ENCODE peak calls at places on chromosomes 1 and 21, in seven cellular contexts. One of them, this sample, is unnamed.

GRCh38 chr21:25464275-25464674 is 143.0 kb downstream of the MRPL39 start:
- DNase-seq in lower leg skin: no peak
- DNase-seq in astrocyte: no peak
- DNase-seq in MCF 10A: peak
- DNase-seq in tibial artery: no peak
- DNase-seq in tibial nerve: no peak
- DNase-seq in colonic mucosa: no peak
- DNase-seq in this sample: no peak

GRCh38 chr1:15141933-15142647 is 11.5 kb upstream of the TMEM51 start:
- DNase-seq in lower leg skin: no peak
- DNase-seq in astrocyte: peak
- DNase-seq in MCF 10A: no peak
- DNase-seq in tibial artery: no peak
- DNase-seq in tibial nerve: no peak
- DNase-seq in colonic mucosa: no peak
- DNase-seq in this sample: no peak

GRCh38 chr1:197171531-197171930 is 25.1 kb upstream of the ASPM start:
- DNase-seq in lower leg skin: no peak
- DNase-seq in astrocyte: no peak
- DNase-seq in MCF 10A: no peak
- DNase-seq in tibial artery: no peak
- DNase-seq in tibial nerve: no peak
- DNase-seq in colonic mucosa: no peak
- DNase-seq in this sample: no peak

GRCh38 chr1:110615548-110616130 is 9.5 kb upstream of the KCNA2 start:
- DNase-seq in lower leg skin: peak
- DNase-seq in astrocyte: peak
- DNase-seq in MCF 10A: peak
- DNase-seq in tibial artery: peak
- DNase-seq in tibial nerve: peak
- DNase-seq in colonic mucosa: peak
- DNase-seq in this sample: no peak

GRCh38 chr1:174157157-174157806 is 2.0 kb upstream of the RABGAP1L start:
- DNase-seq in lower leg skin: no peak
- DNase-seq in astrocyte: no peak
- DNase-seq in MCF 10A: peak
- DNase-seq in tibial artery: no peak
- DNase-seq in tibial nerve: no peak
- DNase-seq in colonic mucosa: no peak
- DNase-seq in this sample: no peak

GRCh38 chr1:232428781-232429530 is 201.0 kb downstream of the SIPA1L2 start:
- DNase-seq in lower leg skin: no peak
- DNase-seq in astrocyte: peak
- DNase-seq in MCF 10A: no peak
- DNase-seq in tibial artery: no peak
- DNase-seq in tibial nerve: no peak
- DNase-seq in colonic mucosa: no peak
- DNase-seq in this sample: peak

GRCh38 chr21:44764319-44765230 is 37.0 kb downstream of the UBE2G2 start:
- DNase-seq in lower leg skin: no peak
- DNase-seq in astrocyte: no peak
- DNase-seq in MCF 10A: no peak
- DNase-seq in tibial artery: no peak
- DNase-seq in tibial nerve: no peak
- DNase-seq in colonic mucosa: no peak
- DNase-seq in this sample: no peak

GRCh38 chr21:26852422-26852821 is 7.2 kb upstream of the ADAMTS1 start:
- DNase-seq in lower leg skin: no peak
- DNase-seq in astrocyte: no peak
- DNase-seq in MCF 10A: no peak
- DNase-seq in tibial artery: no peak
- DNase-seq in tibial nerve: no peak
- DNase-seq in colonic mucosa: no peak
- DNase-seq in this sample: no peak

GRCh38 chr1:2302292-2302925 is 74.3 kb downstream of the SKI start:
- DNase-seq in lower leg skin: no peak
- DNase-seq in astrocyte: no peak
- DNase-seq in MCF 10A: no peak
- DNase-seq in tibial artery: no peak
- DNase-seq in tibial nerve: no peak
- DNase-seq in colonic mucosa: no peak
- DNase-seq in this sample: no peak

GRCh38 chr1:40928699-40929098 is 50.8 kb upstream of the CTPS1 start:
- DNase-seq in lower leg skin: no peak
- DNase-seq in astrocyte: no peak
- DNase-seq in MCF 10A: no peak
- DNase-seq in tibial artery: no peak
- DNase-seq in tibial nerve: no peak
- DNase-seq in colonic mucosa: no peak
- DNase-seq in this sample: no peak

GRCh38 chr1:35573198-35573775 is at the start of gene TFAP2E:
- DNase-seq in lower leg skin: no peak
- DNase-seq in astrocyte: no peak
- DNase-seq in MCF 10A: no peak
- DNase-seq in tibial artery: no peak
- DNase-seq in tibial nerve: peak
- DNase-seq in colonic mucosa: peak
- DNase-seq in this sample: no peak

GRCh38 chr1:218683224-218683623 is 338.1 kb downstream of the TGFB2 start:
- DNase-seq in lower leg skin: no peak
- DNase-seq in astrocyte: no peak
- DNase-seq in MCF 10A: no peak
- DNase-seq in tibial artery: no peak
- DNase-seq in tibial nerve: no peak
- DNase-seq in colonic mucosa: no peak
- DNase-seq in this sample: no peak

GRCh38 chr1:172928412-172928811 is 122.3 kb downstream of the TNFSF18 start:
- DNase-seq in lower leg skin: no peak
- DNase-seq in astrocyte: peak
- DNase-seq in MCF 10A: peak
- DNase-seq in tibial artery: no peak
- DNase-seq in tibial nerve: no peak
- DNase-seq in colonic mucosa: no peak
- DNase-seq in this sample: no peak

GRCh38 chr1:111855260-111855659 is 99.6 kb downstream of the DDX20 start:
- DNase-seq in lower leg skin: no peak
- DNase-seq in astrocyte: no peak
- DNase-seq in MCF 10A: no peak
- DNase-seq in tibial artery: no peak
- DNase-seq in tibial nerve: no peak
- DNase-seq in colonic mucosa: no peak
- DNase-seq in this sample: no peak

GRCh38 chr1:235027076-235027861 is 101.4 kb downstream of the TOMM20 start:
- DNase-seq in lower leg skin: no peak
- DNase-seq in astrocyte: no peak
- DNase-seq in MCF 10A: no peak
- DNase-seq in tibial artery: no peak
- DNase-seq in tibial nerve: no peak
- DNase-seq in colonic mucosa: no peak
- DNase-seq in this sample: no peak

DNA sequence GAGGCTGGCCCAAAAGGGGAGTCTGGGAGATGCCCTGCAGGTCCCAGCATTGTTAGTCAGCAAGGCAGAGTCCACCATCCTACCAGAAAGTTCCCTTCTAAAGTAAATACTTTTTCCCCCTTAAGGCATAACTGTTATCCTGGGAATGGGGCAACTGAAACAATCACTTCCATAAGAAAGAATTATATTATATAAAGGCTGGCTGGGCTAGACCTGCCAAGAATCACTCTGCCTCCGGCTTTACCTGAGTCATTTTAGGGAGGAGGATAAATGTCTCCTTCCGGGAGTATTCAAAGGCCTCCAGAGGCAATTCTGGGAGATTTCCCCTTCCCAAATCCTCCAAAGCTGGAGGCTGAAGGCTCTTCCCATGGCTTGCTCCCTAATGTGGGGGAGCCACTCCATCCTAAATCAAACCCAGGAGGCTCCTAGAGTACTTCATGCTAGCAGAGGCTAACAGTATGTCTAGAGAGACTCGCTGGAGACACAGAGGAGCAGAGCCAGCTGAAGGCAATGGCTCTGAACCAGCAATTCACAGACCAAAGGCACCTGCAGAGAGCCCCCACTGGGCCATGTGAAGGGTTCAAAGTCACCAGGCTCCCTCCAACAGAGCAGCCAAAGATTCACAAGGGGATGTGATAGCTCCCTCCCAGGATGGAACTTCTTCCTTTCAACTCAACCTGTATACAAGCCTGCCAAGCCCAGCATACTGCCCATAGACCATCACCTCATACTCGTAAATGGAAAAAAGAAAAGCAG is 116.0 kb downstream of the ASTN1 start:
- DNase-seq in lower leg skin: no peak
- DNase-seq in astrocyte: no peak
- DNase-seq in MCF 10A: peak
- DNase-seq in tibial artery: no peak
- DNase-seq in tibial nerve: no peak
- DNase-seq in colonic mucosa: no peak
- DNase-seq in this sample: no peak
- TF ChIP-seq CTCF in lower leg skin: no peak
- TF ChIP-seq CTCF in astrocyte: no peak
- TF ChIP-seq CTCF in MCF 10A: no peak
- TF ChIP-seq CTCF in tibial artery: no peak
- TF ChIP-seq CTCF in tibial nerve: no peak
- TF ChIP-seq CTCF in colonic mucosa: no peak
- TF ChIP-seq CTCF in this sample: no peak

DNA sequence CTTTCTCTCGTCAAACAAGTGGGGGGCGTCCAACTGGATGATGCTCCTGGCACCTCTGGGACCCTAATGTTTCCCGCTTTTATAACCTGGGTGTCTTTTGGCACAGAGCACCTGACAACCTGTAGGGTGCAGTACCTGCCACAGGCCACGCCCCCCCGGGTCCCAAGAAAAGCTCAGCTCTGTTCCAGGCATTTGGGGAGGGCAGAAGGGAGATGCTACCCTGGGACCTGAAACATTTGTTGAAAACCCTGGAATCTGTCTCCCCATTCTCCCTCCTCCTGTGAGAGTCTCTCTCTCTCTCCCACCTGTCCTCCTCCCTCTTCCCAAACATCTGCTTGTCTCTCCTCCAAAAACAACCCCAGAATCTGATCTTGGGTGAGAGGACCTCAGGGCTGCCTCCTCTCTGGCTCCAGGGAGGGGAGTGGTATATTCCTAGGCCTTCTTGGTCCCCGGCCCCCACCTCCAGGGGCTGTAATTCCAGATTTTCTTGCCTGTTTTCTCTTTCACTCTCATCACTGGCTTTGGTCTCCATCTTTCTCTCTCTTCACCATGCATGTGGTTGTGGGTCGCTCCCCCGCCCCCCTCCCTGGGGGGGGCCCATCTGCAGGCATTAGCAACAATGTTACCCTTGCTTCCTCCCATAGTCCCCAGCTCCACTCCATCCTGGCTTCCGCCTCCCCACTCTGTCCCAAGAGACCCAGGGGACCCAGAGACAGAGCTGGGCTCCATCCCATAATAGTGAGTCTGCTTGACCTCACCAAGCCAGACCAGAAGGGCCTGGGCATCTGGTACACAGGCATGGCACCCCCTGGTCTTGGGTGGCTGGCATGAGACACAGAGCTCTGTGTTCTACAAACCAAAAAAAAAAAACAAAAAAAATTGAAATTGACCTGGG is 4.1 kb downstream of the AHDC1 start:
- DNase-seq in lower leg skin: no peak
- DNase-seq in astrocyte: no peak
- DNase-seq in MCF 10A: no peak
- DNase-seq in tibial artery: no peak
- DNase-seq in tibial nerve: no peak
- DNase-seq in colonic mucosa: no peak
- DNase-seq in this sample: no peak
- TF ChIP-seq CTCF in lower leg skin: no peak
- TF ChIP-seq CTCF in astrocyte: no peak
- TF ChIP-seq CTCF in MCF 10A: no peak
- TF ChIP-seq CTCF in tibial artery: no peak
- TF ChIP-seq CTCF in tibial nerve: no peak
- TF ChIP-seq CTCF in colonic mucosa: no peak
- TF ChIP-seq CTCF in this sample: no peak

DNA sequence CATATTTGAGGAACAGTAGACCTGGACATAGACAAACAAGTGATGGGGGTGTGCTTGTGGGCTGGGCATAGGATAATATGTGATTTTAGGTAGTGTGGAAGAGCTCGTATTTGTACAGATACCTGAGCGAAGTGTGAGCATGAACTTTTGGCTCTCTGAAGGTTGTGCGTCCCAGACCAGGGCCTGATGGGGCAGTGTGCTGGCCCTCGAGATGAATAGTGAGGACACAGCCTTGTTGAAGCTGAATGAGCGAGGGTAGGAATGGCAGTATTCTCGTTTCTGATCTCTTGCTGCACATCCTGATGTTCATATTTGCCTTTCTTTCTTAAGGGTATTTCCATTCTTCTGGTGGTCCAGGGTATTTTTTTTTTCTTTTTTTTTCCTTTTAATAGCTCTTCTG is 41.5 kb downstream of the USP25 start:
- DNase-seq in lower leg skin: no peak
- DNase-seq in astrocyte: no peak
- DNase-seq in MCF 10A: no peak
- DNase-seq in tibial artery: no peak
- DNase-seq in tibial nerve: no peak
- DNase-seq in colonic mucosa: no peak
- DNase-seq in this sample: no peak
- TF ChIP-seq CTCF in lower leg skin: no peak
- TF ChIP-seq CTCF in astrocyte: no peak
- TF ChIP-seq CTCF in MCF 10A: no peak
- TF ChIP-seq CTCF in tibial artery: no peak
- TF ChIP-seq CTCF in tibial nerve: no peak
- TF ChIP-seq CTCF in colonic mucosa: no peak
- TF ChIP-seq CTCF in this sample: no peak

GRCh38 chr1:193110864-193111263 is 5.7 kb upstream of the GLRX2 start:
- DNase-seq in lower leg skin: no peak
- DNase-seq in astrocyte: no peak
- DNase-seq in MCF 10A: no peak
- DNase-seq in tibial artery: no peak
- DNase-seq in tibial nerve: no peak
- DNase-seq in colonic mucosa: no peak
- DNase-seq in this sample: no peak

GRCh38 chr1:193110246-193110645 is 5.0 kb upstream of the GLRX2 start:
- DNase-seq in lower leg skin: no peak
- DNase-seq in astrocyte: no peak
- DNase-seq in MCF 10A: no peak
- DNase-seq in tibial artery: no peak
- DNase-seq in tibial nerve: no peak
- DNase-seq in colonic mucosa: no peak
- DNase-seq in this sample: no peak

GRCh38 chr1:193109619-193110018 is 4.4 kb upstream of the GLRX2 start:
- DNase-seq in lower leg skin: no peak
- DNase-seq in astrocyte: no peak
- DNase-seq in MCF 10A: no peak
- DNase-seq in tibial artery: no peak
- DNase-seq in tibial nerve: no peak
- DNase-seq in colonic mucosa: no peak
- DNase-seq in this sample: no peak

GRCh38 chr1:193113258-193113991 is 8.2 kb upstream of the GLRX2 start:
- DNase-seq in lower leg skin: no peak
- DNase-seq in astrocyte: no peak
- DNase-seq in MCF 10A: no peak
- DNase-seq in tibial artery: no peak
- DNase-seq in tibial nerve: no peak
- DNase-seq in colonic mucosa: no peak
- DNase-seq in this sample: no peak

GRCh38 chr1:193111641-193112090 is 6.5 kb upstream of the GLRX2 start:
- DNase-seq in lower leg skin: no peak
- DNase-seq in astrocyte: peak
- DNase-seq in MCF 10A: peak
- DNase-seq in tibial artery: peak
- DNase-seq in tibial nerve: peak
- DNase-seq in colonic mucosa: no peak
- DNase-seq in this sample: no peak
- TF ChIP-seq CTCF in lower leg skin: no peak
- TF ChIP-seq CTCF in astrocyte: no peak
- TF ChIP-seq CTCF in MCF 10A: no peak
- TF ChIP-seq CTCF in tibial artery: no peak
- TF ChIP-seq CTCF in tibial nerve: no peak
- TF ChIP-seq CTCF in colonic mucosa: no peak
- TF ChIP-seq CTCF in this sample: no peak

This sample was measured in esophagus muscularis mucosa.